ENCODE peak calls at places on chromosomes 5 and 9, in nine cellular contexts. F, Y, P, L, W, S, M, X and R are unnamed samples.

GRCh38 chr9:72684615-72685014 is 163.2 kb downstream of the TMC1 start:
- DNase-seq in F (no peak), W (no peak), M (no peak), L (no peak), Y (no peak), X (no peak), P (no peak), S (no peak), R (no peak)

GRCh38 chr5:173291722-173292658 is 36.2 kb downstream of the STC2 start:
- DNase-seq in P (no peak), X (no peak), W (no peak), S (peak), M (no peak), F (peak), L (peak), Y (peak), R (peak)

GRCh38 chr9:104842698-104843097 is 78.8 kb downstream of the NIPSNAP3B start:
- DNase-seq in Y (no peak), P (no peak), M (no peak), L (no peak), X (no peak), S (no peak), W (no peak), F (no peak), R (no peak)

GRCh38 chr5:149799965-149800516 is 69.9 kb downstream of the PPARGC1B start:
- DNase-seq in L (no peak), P (no peak), W (no peak), S (no peak), M (no peak), F (no peak), Y (no peak), X (no peak), R (no peak)

GRCh38 chr5:143141652-143142051 is 261.8 kb downstream of the NR3C1 start:
- DNase-seq in Y (no peak), X (no peak), W (no peak), L (no peak), M (no peak), S (no peak), F (no peak), P (no peak), R (no peak)

GRCh38 chr9:114884787-114885452 is 45.5 kb downstream of the TNFSF8 start:
- DNase-seq in M (no peak), S (no peak), Y (peak), F (no peak), P (no peak), X (no peak), W (no peak), L (no peak), R (peak)

GRCh38 chr5:89276566-89277305 is 393.8 kb upstream of the MEF2C start:
- DNase-seq in X (no peak), F (no peak), P (no peak), S (no peak), L (peak), M (no peak), Y (peak), W (no peak), R (no peak)

GRCh38 chr5:86411596-86411995 is 206.1 kb upstream of the COX7C start:
- DNase-seq in Y (no peak), M (no peak), F (no peak), L (no peak), S (no peak), X (no peak), P (no peak), W (no peak), R (no peak)

GRCh38 chr5:76811214-76811613 is 7.6 kb upstream of the F2RL1 start:
- DNase-seq in Y (peak), X (no peak), P (no peak), W (no peak), L (peak), M (no peak), F (no peak), S (no peak), R (peak)
- TF ChIP-seq CTCF in Y (no peak), X (no peak), P (no peak), W (no peak), L (no peak), M (no peak), F (no peak), S (no peak), R (no peak)

GRCh38 chr5:171365351-171365750 is 22.3 kb upstream of the NPM1 start:
- DNase-seq in P (peak), W (no peak), S (peak), Y (no peak), L (peak), X (no peak), M (no peak), F (no peak), R (no peak)
- TF ChIP-seq CTCF in P (peak), W (no peak), S (peak), Y (no peak), L (peak), X (peak), M (no peak), F (no peak), R (no peak)

GRCh38 chr5:57303985-57304384 is 130.1 kb downstream of the GPBP1 start:
- DNase-seq in L (no peak), W (no peak), F (no peak), X (no peak), Y (no peak), S (no peak), M (no peak), P (no peak), R (no peak)
- TF ChIP-seq CTCF in L (no peak), W (no peak), F (no peak), X (no peak), Y (no peak), S (peak), M (no peak), P (no peak), R (no peak)

DNA sequence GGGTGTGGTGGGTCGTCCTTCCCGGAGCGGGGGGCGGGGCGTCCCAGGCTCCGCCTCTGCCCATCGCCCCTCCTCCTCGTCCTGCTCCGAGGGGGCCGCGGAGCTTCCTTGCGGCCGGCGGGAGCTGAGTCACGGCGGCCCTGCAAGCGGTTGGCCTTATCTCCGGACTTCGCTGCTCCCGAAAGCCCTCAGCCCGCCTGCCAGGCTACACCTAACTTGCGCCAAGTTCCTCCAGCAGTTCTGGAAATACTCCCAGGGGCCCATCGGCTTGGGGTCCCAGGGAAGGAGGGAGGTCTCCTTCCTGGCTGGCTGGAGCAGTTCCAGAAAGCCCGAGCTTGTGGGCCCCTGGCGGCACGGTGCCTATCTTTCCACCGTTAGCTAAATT is 54.2 kb upstream of the CDKN2AIPNL start:
- DNase-seq in P (peak), X (peak), Y (peak), M (peak), W (peak), L (peak), F (peak), S (peak), R (peak)
- TF ChIP-seq CTCF in P (no peak), X (no peak), Y (no peak), M (no peak), W (no peak), L (no peak), F (no peak), S (no peak), R (no peak)

DNA sequence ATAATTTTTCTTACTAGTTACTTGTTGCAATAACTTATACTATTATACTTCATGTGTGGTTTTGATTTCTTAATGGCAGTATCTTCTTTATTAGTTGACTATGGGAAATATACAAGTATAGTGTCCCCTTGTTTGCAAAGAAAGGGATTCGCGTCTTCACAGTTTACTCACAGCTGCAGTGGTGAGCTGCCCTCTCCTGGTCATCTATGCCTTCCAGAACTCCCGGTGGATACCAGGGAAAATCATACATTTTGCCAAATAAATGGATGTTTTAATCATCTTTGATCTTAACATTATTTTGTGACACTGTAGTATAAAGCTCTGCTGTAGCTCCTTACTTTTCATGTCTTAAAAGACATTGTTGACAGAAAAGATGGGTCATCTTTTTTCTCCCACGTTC is 142.0 kb downstream of the ZCCHC7 start:
- DNase-seq in Y (no peak), S (peak), X (no peak), P (no peak), L (peak), W (no peak), M (no peak), F (no peak), R (peak)
- TF ChIP-seq CTCF in Y (peak), S (peak), X (peak), P (peak), L (peak), W (peak), M (no peak), F (peak), R (peak)